ENCODE peak calls at places on chromosomes 11 and 22, in four cellular contexts. W is HCT116, V is K562, G is H1. P is an unnamed sample.

GRCh38 chr11:8360086-8360828 is 96.6 kb upstream of the LMO1 start:
- DNase-seq in W (no peak), V (no peak), G (no peak), P (no peak)

GRCh38 chr22:24968066-24968561 is 15.6 kb downstream of the KIAA1671 start:
- DNase-seq in W (peak), V (no peak), G (peak), P (peak)

GRCh38 chr11:133835258-133836075 is 9.8 kb downstream of the SPATA19 start:
- DNase-seq in W (peak), V (no peak), G (peak), P (peak)

GRCh38 chr11:1532606-1533341 is 39.3 kb downstream of the DUSP8 start:
- DNase-seq in W (no peak), V (no peak), G (no peak), P (no peak)

GRCh38 chr11:43969543-43969942 is 27.1 kb downstream of the C11orf96 start:
- DNase-seq in W (no peak), V (no peak), G (no peak), P (no peak)

GRCh38 chr11:44320289-44320973 is 10.5 kb upstream of the ALX4 start:
- DNase-seq in W (no peak), V (no peak), G (peak), P (no peak)

GRCh38 chr11:65310215-65310614 is 4.5 kb upstream of the CDC42EP2 start:
- DNase-seq in W (no peak), V (no peak), G (no peak), P (no peak)

GRCh38 chr11:31437742-31438435 is 68.2 kb downstream of the DNAJC24 start:
- DNase-seq in W (no peak), V (no peak), G (no peak), P (no peak)

GRCh38 chr11:36363361-36364272 is 67.5 kb downstream of the PRR5L start:
- DNase-seq in W (no peak), V (no peak), G (peak), P (no peak)

GRCh38 chr11:71138737-71139425 is 113.5 kb downstream of the SHANK2 start:
- DNase-seq in W (no peak), V (no peak), G (no peak), P (no peak)

GRCh38 chr11:73384871-73385692 is 8.9 kb downstream of the RELT start:
- DNase-seq in W (no peak), V (no peak), G (no peak), P (no peak)

GRCh38 chr11:112727341-112727841 is 233.8 kb upstream of the NCAM1 start:
- DNase-seq in W (no peak), V (no peak), G (no peak), P (no peak)

GRCh38 chr22:49632199-49633009 is 195.3 kb downstream of the BRD1 start:
- DNase-seq in W (peak), V (no peak), G (peak), P (peak)

GRCh38 chr22:43878079-43878795 is 13.6 kb downstream of the PNPLA5 start:
- DNase-seq in W (no peak), V (no peak), G (no peak), P (no peak)

GRCh38 chr11:78044706-78045105 is 19.0 kb upstream of the THRSP start:
- DNase-seq in W (no peak), V (no peak), G (no peak), P (no peak)

GRCh38 chr22:35538801-35539321 is 1.8 kb upstream of the RASD2 start:
- DNase-seq in W (peak), V (peak), G (peak), P (peak)

GRCh38 chr11:61647529-61647928 is 32.7 kb upstream of the DAGLA start:
- DNase-seq in W (no peak), V (no peak), G (no peak), P (peak)

GRCh38 chr11:65661599-65662246 is 993 bp downstream of the RELA start:
- DNase-seq in W (no peak), V (no peak), G (no peak), P (no peak)

GRCh38 chr11:33040127-33040861 is 922 bp downstream of the TCP11L1 start:
- DNase-seq in W (no peak), V (peak), G (no peak), P (no peak)

GRCh38 chr11:83521647-83522596 is 235.8 kb upstream of the CCDC90B start:
- DNase-seq in W (no peak), V (no peak), G (no peak), P (peak)

GRCh38 chr11:3823762-3824506 is 15.6 kb downstream of the PGAP2 start:
- DNase-seq in W (no peak), V (no peak), G (no peak), P (no peak)

GRCh38 chr11:3824714-3825472 is 15.9 kb downstream of the RHOG start:
- DNase-seq in W (no peak), V (peak), G (peak), P (no peak)

GRCh38 chr11:3822312-3822711 is 14.0 kb downstream of the PGAP2 start:
- DNase-seq in W (no peak), V (no peak), G (no peak), P (no peak)

GRCh38 chr11:3825473-3826154 is 15.1 kb downstream of the RHOG start:
- DNase-seq in W (no peak), V (peak), G (no peak), P (no peak)

GRCh38 chr11:3823303-3823702 is 14.9 kb downstream of the PGAP2 start:
- DNase-seq in W (no peak), V (no peak), G (no peak), P (no peak)
- TF ChIP-seq JUND in W (no peak), V (no peak), G (no peak), P (no peak)

GRCh38 chr11:80519591-80520258 is 1078.9 kb upstream of the TENM4 start:
- DNase-seq in W (no peak), V (no peak), G (no peak), P (no peak)
- TF ChIP-seq JUND in W (no peak), V (no peak), G (no peak), P (no peak)

DNA sequence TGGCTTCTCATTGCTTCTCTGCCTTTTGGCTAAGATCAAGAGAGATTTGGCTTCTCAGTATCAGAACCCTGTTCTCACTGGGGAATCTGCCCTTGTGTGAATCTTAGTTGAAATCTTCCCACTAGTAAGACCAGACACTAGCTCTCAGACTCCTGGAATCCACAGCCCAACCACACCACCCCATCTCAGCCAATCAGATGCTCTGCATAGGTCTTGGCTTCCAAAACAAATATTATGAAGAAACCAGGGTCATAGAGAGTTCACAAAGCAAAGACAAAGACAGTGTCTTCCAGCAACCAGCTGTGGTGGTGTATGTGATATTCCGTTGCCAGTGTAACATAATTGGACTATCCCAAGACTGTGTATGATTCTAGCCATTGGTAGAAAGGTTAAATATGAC is 5.4 kb downstream of the OR8B12 start:
- DNase-seq in W (no peak), V (peak), G (no peak), P (no peak)
- TF ChIP-seq JUND in W (no peak), V (no peak), G (no peak), P (no peak)

GRCh38 chr11:15878756-15879155 is 477.6 kb downstream of the SOX6 start:
- DNase-seq in W (no peak), V (no peak), G (no peak), P (no peak)

GRCh38 chr11:15874699-15875098 is 481.6 kb downstream of the SOX6 start:
- DNase-seq in W (no peak), V (no peak), G (no peak), P (no peak)

GRCh38 chr11:15875934-15876333 is 480.4 kb downstream of the SOX6 start:
- DNase-seq in W (no peak), V (no peak), G (no peak), P (no peak)

GRCh38 chr11:15873501-15873900 is 482.8 kb downstream of the SOX6 start:
- DNase-seq in W (no peak), V (no peak), G (no peak), P (no peak)

GRCh38 chr11:15875393-15875792 is 481.0 kb downstream of the SOX6 start:
- DNase-seq in W (no peak), V (no peak), G (no peak), P (no peak)
- TF ChIP-seq JUND in W (no peak), V (no peak), G (no peak), P (no peak)

GRCh38 chr22:23804781-23805291 is 18.1 kb downstream of the SMARCB1 start:
- DNase-seq in W (no peak), V (no peak), G (no peak), P (no peak)
- TF ChIP-seq JUND in W (no peak), V (no peak), G (no peak), P (no peak)

GRCh38 chr11:126355324-126355925 is at the start of gene ST3GAL4:
- DNase-seq in W (no peak), V (peak), G (peak), P (peak)

GRCh38 chr11:126354631-126355323 is 709 bp upstream of the ST3GAL4 start:
- DNase-seq in W (no peak), V (peak), G (no peak), P (no peak)

GRCh38 chr11:126357055-126357962 is 1.8 kb downstream of the ST3GAL4 start:
- DNase-seq in W (no peak), V (no peak), G (no peak), P (no peak)

GRCh38 chr11:126357969-126358762 is 2.7 kb downstream of the ST3GAL4 start:
- DNase-seq in W (no peak), V (no peak), G (no peak), P (no peak)

DNA sequence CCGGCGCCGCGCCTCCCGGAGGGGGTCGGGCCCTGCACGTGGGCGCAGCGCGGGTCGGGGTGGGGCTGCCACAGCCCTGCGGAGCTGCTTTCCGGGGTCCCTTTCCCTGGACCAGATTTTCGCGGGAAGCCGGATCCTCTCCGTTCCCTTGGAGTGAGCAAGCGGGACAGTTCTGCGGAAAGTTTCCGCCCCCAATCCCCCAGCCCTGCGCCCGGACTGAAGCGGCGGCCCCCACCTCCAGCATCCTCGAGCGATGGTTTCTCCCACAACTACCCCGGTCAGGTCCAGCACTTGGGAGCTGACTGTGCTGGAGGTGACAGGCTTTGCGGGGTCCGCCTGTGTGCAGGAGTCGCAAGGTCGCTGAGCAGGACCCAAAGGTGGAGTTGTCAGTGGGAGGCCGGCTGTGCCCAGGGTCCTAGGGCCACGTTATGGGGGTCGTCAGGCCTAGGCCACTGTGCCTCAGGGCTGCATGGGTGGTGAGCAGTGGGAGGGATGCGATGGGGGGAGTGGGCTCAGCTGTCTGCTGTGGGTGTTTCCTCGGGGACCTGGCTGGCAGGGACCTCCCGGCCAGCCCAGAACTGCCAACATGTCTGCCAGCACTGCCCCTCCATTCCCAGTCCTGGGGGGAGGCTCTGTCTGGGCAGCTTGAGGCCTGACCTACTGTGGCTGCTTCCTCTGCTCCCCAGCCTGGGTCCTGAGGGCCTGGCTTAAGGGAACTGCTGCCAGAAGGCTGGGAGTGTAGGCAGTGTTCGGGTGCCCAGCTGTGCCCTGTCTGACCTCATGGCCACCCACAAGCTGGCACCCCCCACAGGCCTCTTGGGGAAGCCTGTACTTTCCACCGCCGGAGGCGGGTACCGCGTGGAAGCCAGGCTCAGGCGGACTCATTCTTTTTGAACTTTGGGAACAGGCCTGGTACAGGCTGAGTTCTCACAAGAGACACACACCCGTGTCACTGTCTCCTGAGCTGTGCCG is 726 bp downstream of the ST3GAL4 start:
- DNase-seq in W (no peak), V (no peak), G (peak), P (peak)
- TF ChIP-seq JUND in W (no peak), V (no peak), G (no peak), P (no peak)

GRCh38 chr22:40218723-40219294 is 41.1 kb downstream of the TNRC6B start:
- DNase-seq in W (no peak), V (no peak), G (no peak), P (no peak)

GRCh38 chr22:40221055-40221414 is 43.3 kb downstream of the TNRC6B start:
- DNase-seq in W (no peak), V (no peak), G (no peak), P (no peak)

GRCh38 chr22:40226620-40227019 is 48.9 kb downstream of the TNRC6B start:
- DNase-seq in W (no peak), V (no peak), G (no peak), P (no peak)

GRCh38 chr22:40220316-40221054 is 42.8 kb downstream of the TNRC6B start:
- DNase-seq in W (no peak), V (no peak), G (no peak), P (no peak)

GRCh38 chr22:40224702-40225101 is 47.0 kb downstream of the TNRC6B start:
- DNase-seq in W (no peak), V (no peak), G (no peak), P (no peak)
- TF ChIP-seq JUND in W (no peak), V (no peak), G (no peak), P (no peak)